ENCODE peak calls at places on chromosomes 16 and 17, in four cellular contexts. G, M, C and Y are unnamed samples.

GRCh38 chr17:61201211-61201610 is 198.4 kb upstream of the TBX2 start:
- DNase-seq in M (peak; percentile 99), G (no peak), C (no peak), Y (no peak)

GRCh38 chr17:7292194-7292593 is 2.2 kb downstream of the YBX2 start:
- DNase-seq in G (no peak), C (no peak), M (no peak), Y (no peak)

GRCh38 chr17:64004903-64005733 is 7.0 kb downstream of the PRR29 start:
- DNase-seq in M (no peak), G (peak; percentile 72), C (no peak), Y (no peak)

GRCh38 chr17:44348234-44348987 is 3.3 kb downstream of the GRN start:
- DNase-seq in M (peak; percentile 57), G (no peak), C (no peak), Y (no peak)

GRCh38 chr16:27572711-27573110 is 22.8 kb downstream of the KATNIP start:
- DNase-seq in M (no peak), C (no peak), G (no peak), Y (no peak)

GRCh38 chr16:80599466-80599865 is 58.7 kb downstream of the DYNLRB2 start:
- DNase-seq in C (no peak), G (peak; percentile 50), M (peak; percentile 59), Y (no peak)

GRCh38 chr16:52076332-52077115 is 470.4 kb downstream of the TOX3 start:
- DNase-seq in G (no peak), C (no peak), M (no peak), Y (no peak)

GRCh38 chr17:78458739-78459335 is 80.4 kb downstream of the PGS1 start:
- DNase-seq in C (no peak), G (no peak), M (no peak), Y (no peak)

GRCh38 chr17:7440823-7441174 is 1.5 kb downstream of the FGF11 start:
- DNase-seq in C (no peak), M (no peak), G (no peak), Y (peak; percentile 73)

GRCh38 chr17:39104657-39105056 is 46.8 kb downstream of the PLXDC1 start:
- DNase-seq in M (no peak), C (no peak), G (no peak), Y (no peak)

GRCh38 chr17:18362509-18363020 is 785 bp downstream of the SHMT1 start:
- DNase-seq in C (peak; percentile 68), G (peak; percentile 92), M (no peak), Y (no peak)

GRCh38 chr17:41957869-41958231 is 8.7 kb upstream of the CNP start:
- DNase-seq in C (no peak), G (no peak), M (no peak), Y (no peak)

GRCh38 chr16:11736903-11737302 is 5.8 kb downstream of the TXNDC11 start:
- DNase-seq in G (no peak), C (no peak), M (no peak), Y (no peak)

GRCh38 chr16:57530104-57530522 is 6.3 kb downstream of the CCDC102A start:
- DNase-seq in C (no peak), M (peak; percentile 76), G (peak; percentile 87), Y (no peak)

DNA sequence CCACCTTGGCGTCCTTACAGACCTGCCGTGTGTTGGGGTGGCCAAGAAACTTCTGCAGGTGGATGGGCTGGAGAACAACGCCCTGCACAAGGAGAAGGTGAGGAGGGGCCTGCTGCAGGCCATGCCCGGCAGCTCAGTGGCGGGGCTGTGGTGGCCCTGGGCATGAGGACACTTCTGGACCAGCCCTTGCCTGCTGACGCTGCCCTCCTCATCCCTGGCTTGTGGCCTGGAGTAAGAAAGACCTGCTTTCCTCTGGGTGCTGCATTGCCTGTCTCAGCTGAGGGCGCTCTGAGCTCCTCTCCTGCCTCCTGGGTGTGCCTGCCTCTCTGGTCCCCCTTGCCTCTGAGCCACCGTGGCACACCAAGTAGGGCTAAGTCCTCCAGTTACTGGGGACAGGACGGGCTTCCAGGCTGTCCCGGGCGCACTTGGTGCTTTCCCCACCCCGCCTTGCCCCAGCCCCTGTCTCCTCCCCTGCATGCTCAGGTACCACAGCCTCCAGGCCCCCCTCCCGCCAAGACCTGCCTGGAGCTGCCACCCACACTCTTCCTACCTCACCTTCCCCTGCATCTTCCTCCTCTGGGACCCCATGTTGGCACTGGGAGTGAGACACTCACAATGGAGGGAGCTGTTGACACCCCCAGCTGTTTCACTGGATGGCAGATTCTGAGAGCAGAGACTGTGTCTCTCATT is 8.7 kb downstream of the ENDOV start:
- DNase-seq in M (no peak), C (no peak), G (no peak), Y (no peak)
- TF ChIP-seq POLR2A in M (no peak), C (no peak), G (no peak), Y (no peak)

DNA sequence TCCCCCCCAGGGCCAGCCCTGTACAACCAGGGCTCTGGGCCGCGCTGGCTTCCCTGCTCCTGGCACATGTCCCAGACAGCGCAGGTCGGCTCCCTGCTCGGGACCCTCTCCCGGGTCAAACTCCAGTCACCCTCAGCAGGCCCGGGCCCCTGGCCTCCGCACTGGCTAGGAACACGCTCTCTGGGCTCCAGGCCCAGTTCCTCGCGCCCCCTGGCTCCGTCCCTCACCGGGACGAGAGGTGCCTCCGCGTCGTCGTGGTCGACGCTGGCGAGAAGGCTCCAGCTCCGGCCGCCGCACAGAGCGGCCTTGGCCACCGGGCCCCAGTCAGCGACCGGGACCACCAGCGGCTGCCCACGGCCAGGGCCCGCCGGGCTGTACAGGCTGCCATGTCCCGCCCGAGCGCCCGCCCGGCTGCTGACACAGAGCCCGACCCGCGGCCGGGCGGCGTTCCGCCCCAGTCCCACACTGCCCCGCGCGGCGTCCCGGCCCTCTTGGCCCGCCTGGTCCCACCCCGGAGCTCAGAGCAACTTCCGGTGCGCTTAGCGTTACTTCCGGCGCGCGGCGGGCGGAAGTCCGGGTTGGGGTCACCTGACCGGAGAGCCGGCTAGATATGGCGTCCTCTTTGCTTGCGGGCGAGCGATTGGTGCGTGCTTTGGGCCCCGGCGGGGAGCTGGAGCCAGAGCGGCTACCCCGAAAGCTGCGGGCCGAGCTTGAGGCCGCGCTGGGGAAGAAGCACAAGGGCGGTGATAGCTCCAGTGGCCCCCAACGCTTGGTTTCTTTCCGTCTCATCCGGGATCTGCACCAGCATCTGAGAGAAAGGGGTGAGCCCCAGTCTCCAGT is at the start of gene POLDIP2:
- DNase-seq in G (peak; percentile 99), C (peak; percentile 95), M (peak; percentile 92), Y (peak; percentile 98)
- TF ChIP-seq POLR2A in G (no peak), C (peak; percentile 92), M (peak; percentile 97), Y (peak; percentile 96)

GRCh38 chr16:30183961-30184429 is 593 bp downstream of the CORO1A start:
- DNase-seq in G (peak; percentile 87), C (peak; percentile 13), M (no peak), Y (no peak)
- TF ChIP-seq POLR2A in G (no peak), C (no peak), M (no peak), Y (no peak)

GRCh38 chr16:84763629-84764028 is 56.2 kb upstream of the CRISPLD2 start:
- DNase-seq in G (peak; percentile 36), M (no peak), C (no peak), Y (no peak)
- TF ChIP-seq POLR2A in G (no peak), M (no peak), C (no peak), Y (no peak)